ENCODE peak calls at places on chromosomes 11 and 22, in six cellular contexts. N, T, L, D, E and M are unnamed samples. For H3K27me3, the result is how much of the 10 kb centered on the place peaks cover.

GRCh38 chr11:2889399-2890273 is 4.1 kb upstream of the CDKN1C start:
- DNase-seq in N (no peak), T (no peak), L (no peak), D (no peak), E (no peak), M (no peak)

GRCh38 chr22:46737976-46738641 is at the start of gene CERK:
- DNase-seq in N (peak), T (no peak), L (peak), D (peak), E (peak), M (peak)

GRCh38 chr11:133934599-133935550 is 21.9 kb downstream of the IGSF9B start:
- DNase-seq in N (peak), T (peak), L (peak), D (no peak), E (peak), M (peak)

GRCh38 chr11:20093775-20094174 is 66.5 kb downstream of the DBX1 start:
- DNase-seq in N (no peak), T (no peak), L (peak), D (no peak), E (no peak), M (no peak)

GRCh38 chr22:28956506-28956905 is 73.1 kb downstream of the ZNRF3 start:
- DNase-seq in N (no peak), T (no peak), L (no peak), D (no peak), E (no peak), M (no peak)

GRCh38 chr11:60984616-60985015 is 13.1 kb downstream of the CD6 start:
- DNase-seq in N (no peak), T (no peak), L (no peak), D (no peak), E (no peak), M (no peak)

GRCh38 chr22:21725956-21726649 is 9.5 kb downstream of the YPEL1 start:
- DNase-seq in N (no peak), T (no peak), L (no peak), D (no peak), E (no peak), M (no peak)

GRCh38 chr11:122984186-122985011 is 2.8 kb upstream of the BSX start:
- DNase-seq in N (no peak), T (no peak), L (no peak), D (no peak), E (no peak), M (no peak)

GRCh38 chr11:120208777-120209176 is 2.1 kb upstream of the OAF start:
- DNase-seq in N (peak), T (no peak), L (peak), D (peak), E (no peak), M (no peak)

GRCh38 chr11:95849087-95849825 is 59.0 kb downstream of the CEP57 start:
- DNase-seq in N (peak), T (peak), L (peak), D (peak), E (peak), M (peak)

GRCh38 chr11:19259487-19260345 is 19.0 kb upstream of the E2F8 start:
- DNase-seq in N (peak), T (peak), L (peak), D (peak), E (peak), M (peak)

GRCh38 chr11:47373876-47374820 is 4.2 kb downstream of the SPI1 start:
- DNase-seq in N (peak), T (peak), L (peak), D (peak), E (peak), M (peak)

GRCh38 chr11:77542296-77542695 is 47.5 kb upstream of the AQP11 start:
- DNase-seq in N (no peak), T (no peak), L (peak), D (no peak), E (no peak), M (no peak)

GRCh38 chr11:77548552-77549439 is 41.0 kb upstream of the AQP11 start:
- DNase-seq in N (no peak), T (no peak), L (no peak), D (no peak), E (no peak), M (no peak)

GRCh38 chr11:77547863-77548551 is 41.7 kb upstream of the AQP11 start:
- DNase-seq in N (peak), T (peak), L (peak), D (peak), E (no peak), M (peak)

DNA sequence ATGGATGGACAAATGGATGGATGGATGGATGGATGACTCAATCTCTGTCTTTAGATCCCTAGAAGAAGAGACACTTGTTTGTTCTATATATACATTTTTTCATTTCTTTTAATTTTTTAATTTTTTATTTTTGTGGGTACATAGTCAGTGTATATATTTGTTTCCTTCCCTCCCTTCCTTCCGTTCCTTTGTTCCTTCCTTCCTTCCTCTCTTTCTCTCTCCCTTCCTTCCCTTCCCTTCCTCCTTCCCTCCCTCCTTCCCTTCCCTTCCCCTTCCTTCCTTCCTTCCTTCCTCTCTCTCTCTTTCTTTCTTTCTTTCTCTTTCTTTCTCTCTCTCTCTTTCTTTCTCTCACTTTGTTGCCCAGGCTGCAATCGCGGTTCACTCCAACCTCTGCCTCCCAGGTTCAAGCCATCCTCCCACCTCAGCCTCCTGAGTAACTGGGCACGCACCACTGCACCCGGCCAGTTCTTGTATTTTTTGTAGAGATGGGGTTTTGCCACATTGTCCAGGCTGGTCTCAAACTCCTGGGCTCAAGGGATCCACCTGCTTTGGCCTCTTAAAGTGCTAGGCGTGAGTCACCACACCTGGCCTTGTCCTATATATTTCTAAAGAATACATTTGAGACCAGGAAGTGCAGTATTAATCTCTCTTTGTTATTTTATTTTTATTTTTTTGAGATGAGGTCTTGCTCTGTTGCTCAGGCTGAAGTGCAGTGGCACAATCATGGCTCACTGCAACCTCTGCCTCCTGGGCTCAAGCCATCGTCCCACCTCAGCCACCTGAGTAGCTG is 42.5 kb upstream of the AQP11 start:
- DNase-seq in N (no peak), T (no peak), L (no peak), D (no peak), E (no peak), M (no peak)
- H3K27ac ChIP-seq in N (no peak), T (no peak), L (no peak), D (peak), E (no peak), M (no peak)

GRCh38 chr22:27278986-27279385 is 522.6 kb downstream of the MN1 start:
- DNase-seq in N (no peak), T (no peak), L (no peak), D (no peak), E (no peak), M (no peak)

GRCh38 chr22:27269751-27270586 is 531.6 kb downstream of the MN1 start:
- DNase-seq in N (no peak), T (no peak), L (no peak), D (no peak), E (no peak), M (no peak)

GRCh38 chr22:27273386-27273785 is 528.2 kb downstream of the MN1 start:
- DNase-seq in N (no peak), T (no peak), L (no peak), D (no peak), E (no peak), M (peak)

GRCh38 chr22:27270818-27271510 is 530.6 kb downstream of the MN1 start:
- DNase-seq in N (no peak), T (no peak), L (no peak), D (no peak), E (peak), M (peak)

DNA sequence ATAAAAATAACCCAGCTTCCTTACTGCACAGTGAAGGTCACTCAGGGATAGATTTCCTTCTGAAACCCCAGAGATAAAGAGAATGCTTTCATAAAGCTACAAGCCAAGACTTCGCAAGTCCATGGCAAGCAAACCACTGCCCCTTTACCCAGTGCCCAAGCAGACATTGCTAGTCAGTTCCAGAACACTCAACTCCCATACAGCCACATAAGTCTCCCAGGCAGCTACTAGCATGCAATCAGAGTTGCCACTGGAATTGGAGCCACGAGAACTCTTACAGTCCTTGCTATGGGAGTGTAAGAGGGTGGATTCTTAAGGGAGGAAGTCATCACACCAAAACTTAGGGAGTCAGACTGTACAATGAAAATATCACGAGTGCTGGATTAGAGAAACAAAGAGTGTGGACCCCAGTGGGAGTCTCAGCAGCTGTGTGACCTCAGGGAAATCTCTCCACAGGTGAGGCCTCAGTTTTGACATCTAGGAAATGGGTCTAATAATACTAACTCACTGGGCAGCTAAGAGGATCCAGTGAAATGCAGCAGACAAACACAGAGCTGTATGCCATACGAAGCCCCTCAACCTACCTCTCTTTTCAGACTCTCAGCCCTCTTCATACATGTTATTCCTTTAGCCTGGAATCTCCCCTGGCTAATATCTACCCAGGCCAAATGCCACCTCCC is 526.6 kb downstream of the MN1 start:
- DNase-seq in N (no peak), T (no peak), L (peak), D (no peak), E (no peak), M (no peak)
- H3K27me3 ChIP-seq in N (under half), T (under half), L (under half), D (under half), E (half or more), M (under half)

GRCh38 chr11:128802358-128802981 is 64.6 kb downstream of the KCNJ1 start:
- DNase-seq in N (no peak), T (peak), L (no peak), D (peak), E (no peak), M (no peak)
- TF ChIP-seq CTCF in N (no peak), T (peak), L (peak), D (peak), E (peak), M (peak)

DNA sequence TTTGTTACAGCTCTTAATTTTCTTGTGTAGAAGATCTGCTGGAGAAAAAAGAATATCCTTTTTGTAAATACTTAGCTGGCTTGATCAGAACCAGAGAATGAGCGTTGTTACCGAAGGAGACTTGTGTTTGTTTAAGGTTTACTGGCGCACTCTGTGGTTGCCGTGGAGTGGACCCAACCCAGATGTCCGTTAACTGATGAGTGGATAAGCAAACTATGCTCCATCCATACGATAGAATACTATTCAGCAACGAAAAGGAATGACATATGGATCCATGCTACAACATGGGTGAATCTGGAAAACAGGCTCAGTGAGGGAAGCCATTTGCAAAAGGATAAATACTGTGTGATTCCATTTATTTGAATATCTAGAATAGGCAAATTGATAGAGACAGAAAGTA is 18.7 kb downstream of the PARVB start:
- DNase-seq in N (no peak), T (no peak), L (peak), D (no peak), E (no peak), M (no peak)
- H3K27ac ChIP-seq in N (no peak), T (no peak), L (no peak), D (no peak), E (no peak), M (no peak)

GRCh38 chr11:64535811-64536210 is 55.2 kb upstream of the SLC22A12 start:
- DNase-seq in N (no peak), T (no peak), L (no peak), D (no peak), E (no peak), M (no peak)
- H3K27me3 ChIP-seq in N (under half), T (under half), L (under half), D (under half), E (half or more), M (under half)

DNA sequence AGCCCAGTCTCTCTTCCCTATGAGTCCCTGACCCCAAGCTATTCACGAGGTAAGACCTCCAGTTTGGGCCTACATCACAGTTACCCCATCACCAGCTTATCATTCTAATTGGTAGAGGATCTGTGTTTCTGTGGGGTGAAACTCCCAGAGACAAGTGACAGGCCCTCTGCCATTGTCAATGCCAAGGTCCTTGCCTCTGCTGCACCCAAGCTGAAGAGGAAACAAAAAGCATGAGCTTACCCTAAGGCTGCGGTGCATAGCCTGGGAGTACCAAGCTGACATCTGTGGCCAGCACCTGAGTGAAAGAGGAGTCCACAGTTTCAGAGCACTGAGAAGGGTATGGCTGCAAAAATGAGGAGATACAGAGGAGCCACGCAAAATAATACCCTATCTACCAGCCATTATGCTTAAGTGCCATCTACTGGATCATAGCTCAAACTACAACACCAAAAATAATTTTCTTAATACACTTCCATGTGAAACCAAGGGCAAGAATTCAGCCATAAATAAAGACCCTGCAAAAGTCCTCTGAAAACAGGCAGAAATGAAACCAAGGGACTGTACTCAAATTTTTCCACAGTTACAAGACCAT is 62.3 kb upstream of the ANO5 start:
- DNase-seq in N (no peak), T (no peak), L (no peak), D (peak), E (no peak), M (no peak)
- TF ChIP-seq CTCF in N (peak), T (no peak), L (peak), D (peak), E (peak), M (peak)

GRCh38 chr11:67584881-67585873 is 1.6 kb downstream of the GSTP1 start:
- DNase-seq in N (no peak), T (no peak), L (no peak), D (peak), E (no peak), M (no peak)
- H3K27ac ChIP-seq in N (peak), T (peak), L (peak), D (peak), E (peak), M (peak)

GRCh38 chr11:121417607-121418006 is 34.5 kb upstream of the SORL1 start:
- DNase-seq in N (no peak), T (no peak), L (no peak), D (no peak), E (no peak), M (no peak)
- H3K27me3 ChIP-seq in N (under half), T (under half), L (under half), D (under half), E (under half), M (under half)

DNA sequence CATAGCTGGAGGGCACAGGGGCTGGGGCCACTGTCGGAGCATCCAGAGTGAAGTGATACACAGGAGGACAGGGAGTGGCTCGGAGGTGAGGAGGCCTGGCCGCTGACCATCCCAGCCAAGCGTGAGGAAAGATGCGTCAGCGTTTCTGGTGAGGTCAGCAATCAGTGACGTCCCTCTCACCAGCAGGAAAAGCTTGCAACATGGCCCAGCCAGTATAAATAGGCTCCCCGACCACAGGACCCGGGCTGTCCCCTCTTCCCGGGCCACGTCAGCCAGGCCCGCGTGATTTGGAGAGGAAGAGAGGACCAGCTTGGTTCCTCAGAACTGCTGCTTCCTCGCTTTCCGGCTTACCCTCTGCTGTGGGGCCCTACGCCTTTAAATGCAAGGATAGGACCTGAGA is 4.2 kb upstream of the OSM start:
- DNase-seq in N (peak), T (no peak), L (peak), D (no peak), E (peak), M (no peak)
- TF ChIP-seq CTCF in N (no peak), T (no peak), L (no peak), D (no peak), E (no peak), M (no peak)

GRCh38 chr11:34650528-34650927 is 29.6 kb downstream of the EHF start:
- DNase-seq in N (no peak), T (no peak), L (peak), D (no peak), E (no peak), M (no peak)

GRCh38 chr11:34652191-34652958 is 31.5 kb downstream of the EHF start:
- DNase-seq in N (no peak), T (no peak), L (peak), D (no peak), E (no peak), M (no peak)

GRCh38 chr11:34653031-34653430 is 32.1 kb downstream of the EHF start:
- DNase-seq in N (no peak), T (no peak), L (no peak), D (no peak), E (no peak), M (no peak)

GRCh38 chr11:34649597-34649996 is 28.7 kb downstream of the EHF start:
- DNase-seq in N (no peak), T (no peak), L (no peak), D (no peak), E (no peak), M (no peak)

DNA sequence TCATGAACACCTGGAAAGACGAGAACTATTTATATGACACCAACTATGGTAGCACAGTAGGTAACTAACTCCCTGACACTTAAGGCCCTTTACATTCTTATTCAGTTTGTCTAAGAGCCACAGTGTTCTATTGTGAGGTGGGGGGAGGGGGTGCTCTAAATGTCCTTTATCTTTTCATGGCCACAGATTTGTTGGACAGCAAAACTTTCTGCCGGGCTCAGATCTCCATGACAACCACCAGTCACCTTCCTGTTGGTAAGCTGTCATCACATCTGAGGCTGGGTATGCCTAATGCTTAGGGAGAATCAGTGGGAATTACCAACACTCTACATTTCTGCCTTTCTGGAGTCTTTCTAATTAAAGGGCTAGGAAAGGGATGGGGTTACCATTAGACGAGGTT is 30.7 kb downstream of the EHF start:
- DNase-seq in N (no peak), T (no peak), L (peak), D (no peak), E (no peak), M (no peak)
- H3K27ac ChIP-seq in N (no peak), T (no peak), L (no peak), D (no peak), E (no peak), M (no peak)